ENCODE peak calls at places on chromosomes 6 and 20, in eight cellular contexts. E is tibial nerve, N is H1, A is uterus, R is stomach, F is prostate gland, G is sigmoid colon, V is gastrocnemius medialis. C is an unnamed sample. For H3K4me1, the result is how much of the 10 kb centered on the place peaks cover.

GRCh38 chr6:5469101-5469846 is 208.0 kb downstream of the FARS2 start:
- DNase-seq in N (no peak), E (no peak), V (no peak), A (no peak), R (no peak), F (no peak), G (no peak), C (no peak)

GRCh38 chr6:43228951-43229802 is at the start of gene DNPH1:
- DNase-seq in F (peak), R (peak), V (peak), E (peak), N (peak), A (peak), G (peak), C (peak)

GRCh38 chr6:154754152-154754551 is 20.9 kb downstream of the SCAF8 start:
- DNase-seq in G (no peak), V (no peak), F (no peak), R (no peak), N (no peak), E (no peak), A (no peak), C (no peak)

GRCh38 chr6:116431964-116432595 is 29.1 kb upstream of the CALHM6 start:
- DNase-seq in R (no peak), E (no peak), A (no peak), G (no peak), N (no peak), V (no peak), F (no peak), C (no peak)

GRCh38 chr6:169162968-169163903 is 90.4 kb downstream of the THBS2 start:
- DNase-seq in V (no peak), G (peak), A (no peak), N (no peak), R (no peak), E (peak), F (no peak), C (no peak)

GRCh38 chr6:1610497-1611321 is 994 bp downstream of the FOXC1 start:
- DNase-seq in R (no peak), V (no peak), A (no peak), N (no peak), G (peak), E (no peak), F (no peak), C (peak)

GRCh38 chr20:59933849-59934585 is 580 bp upstream of the SYCP2 start:
- DNase-seq in G (peak), N (peak), E (peak), A (peak), R (peak), V (peak), F (peak), C (peak)

GRCh38 chr6:16766043-16766521 is 4.8 kb upstream of the ATXN1 start:
- DNase-seq in V (no peak), R (no peak), G (no peak), A (no peak), N (no peak), F (no peak), E (no peak), C (no peak)

GRCh38 chr20:25551413-25552210 is 33.7 kb downstream of the NINL start:
- DNase-seq in V (no peak), F (no peak), R (no peak), E (no peak), N (no peak), A (no peak), G (no peak), C (no peak)

GRCh38 chr6:35687658-35688604 is 784 bp downstream of the FKBP5 start:
- DNase-seq in N (peak), F (peak), G (peak), V (peak), E (peak), R (peak), A (peak), C (peak)

DNA sequence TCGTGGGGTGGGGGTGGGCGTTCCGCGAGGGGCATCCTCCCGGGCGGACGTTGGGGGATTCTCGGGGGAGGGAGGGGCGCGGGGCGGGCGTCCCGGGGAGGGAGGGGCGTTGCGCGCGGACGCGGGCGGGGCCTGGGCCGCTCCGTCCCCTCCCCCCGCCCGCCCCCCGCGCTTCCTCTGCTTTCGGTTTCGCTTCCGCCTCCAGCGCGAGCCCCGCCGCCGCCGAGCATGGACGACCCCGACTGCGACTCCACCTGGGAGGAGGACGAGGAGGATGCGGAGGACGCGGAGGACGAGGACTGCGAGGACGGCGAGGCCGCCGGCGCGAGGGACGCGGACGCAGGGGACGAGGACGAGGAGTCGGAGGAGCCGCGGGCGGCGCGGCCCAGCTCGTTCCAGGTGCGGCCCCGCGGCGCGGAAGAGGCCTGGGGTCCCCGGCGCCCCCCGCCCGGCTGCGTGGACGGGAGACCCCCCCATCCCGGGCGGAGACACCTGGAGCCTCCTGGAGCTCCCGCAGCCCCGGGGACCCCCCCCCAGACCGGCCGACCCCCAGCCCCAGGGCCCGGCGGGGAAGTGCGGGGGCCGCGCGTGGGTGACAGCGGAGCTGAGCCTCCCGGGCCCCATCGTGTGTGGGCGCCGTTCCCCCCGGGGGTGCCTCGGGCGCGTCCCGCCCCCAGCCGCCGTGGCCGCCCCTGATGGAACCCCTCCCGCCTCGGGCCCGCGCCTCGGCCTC is at the start of gene OGFR:
- DNase-seq in A (peak), F (peak), E (peak), R (peak), N (peak), G (peak), V (no peak), C (peak)
- TF ChIP-seq POLR2A in A (peak), F (peak), E (peak), R (no peak), N (no peak), G (peak), V (peak), C (peak)

GRCh38 chr6:23175391-23175790 is 606.0 kb downstream of the HDGFL1 start:
- DNase-seq in F (no peak), G (no peak), A (no peak), V (no peak), N (no peak), E (no peak), R (no peak), C (no peak)

GRCh38 chr6:23173231-23173630 is 603.9 kb downstream of the HDGFL1 start:
- DNase-seq in A (no peak), N (no peak), F (no peak), G (no peak), R (no peak), V (no peak), E (no peak), C (no peak)

GRCh38 chr6:23176471-23176870 is 607.1 kb downstream of the HDGFL1 start:
- DNase-seq in R (no peak), E (no peak), N (no peak), F (no peak), V (no peak), A (no peak), G (no peak), C (no peak)

GRCh38 chr6:23176883-23177282 is 607.5 kb downstream of the HDGFL1 start:
- DNase-seq in N (no peak), A (no peak), E (no peak), R (no peak), F (no peak), V (no peak), G (no peak), C (no peak)

DNA sequence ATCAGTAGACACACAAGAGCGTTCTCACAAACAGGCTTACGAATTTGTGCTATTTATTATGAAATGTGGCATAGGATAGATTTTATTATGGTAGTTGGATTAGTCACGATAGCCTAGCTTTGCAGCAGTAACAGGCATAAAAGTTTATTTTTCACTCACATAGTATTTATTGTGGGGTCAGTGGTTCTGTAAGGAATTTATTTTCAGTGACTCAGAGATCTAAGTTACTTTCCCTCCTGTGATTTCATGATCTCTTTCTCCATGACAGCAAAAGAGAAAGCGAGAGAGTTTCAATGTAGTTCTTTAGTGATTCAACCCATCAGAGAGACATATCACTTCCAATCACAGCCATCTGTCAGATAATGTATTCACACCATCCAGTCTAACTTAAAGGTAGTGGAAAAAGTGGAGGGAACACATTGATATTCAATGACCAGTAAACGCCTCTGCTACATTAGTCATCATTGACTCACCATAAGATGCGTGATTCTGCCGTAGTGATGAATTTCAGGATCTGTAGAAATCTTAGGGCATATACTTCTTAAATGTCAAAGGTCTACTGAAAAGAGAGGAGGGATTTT is 605.5 kb downstream of the HDGFL1 start:
- DNase-seq in N (no peak), R (no peak), E (no peak), G (no peak), V (no peak), A (no peak), F (no peak), C (no peak)
- H3K4me1 ChIP-seq in N (under half), R (under half), E (under half), G (under half), V (under half), A (under half), F (under half), C (under half)

DNA sequence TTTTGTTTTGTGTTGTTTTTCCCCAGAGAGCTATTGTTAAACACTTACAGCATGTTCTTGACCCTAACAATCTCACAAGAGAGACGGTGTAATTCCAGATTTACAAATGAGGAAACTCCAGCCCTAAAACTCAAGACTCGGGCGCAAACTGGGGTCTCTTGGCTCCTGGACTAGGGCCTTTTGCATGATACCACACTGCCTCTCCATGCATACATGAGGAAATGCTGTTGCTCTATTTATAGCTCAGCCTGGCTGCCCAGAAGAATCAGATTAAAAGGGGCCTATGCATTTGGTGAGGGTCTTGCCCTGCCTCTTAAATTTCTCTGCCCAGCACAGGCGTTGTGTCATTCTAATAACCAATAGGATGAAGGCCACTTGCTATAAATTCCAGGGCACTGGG is 30.5 kb upstream of the SNRPB2 start:
- DNase-seq in E (no peak), A (no peak), N (no peak), F (no peak), V (no peak), R (no peak), G (no peak), C (no peak)
- TF ChIP-seq CTCF in E (no peak), A (no peak), N (no peak), F (no peak), V (no peak), R (no peak), G (no peak), C (no peak)

GRCh38 chr6:31620586-31621319 is at the start of gene PRRC2A:
- DNase-seq in E (peak), A (peak), R (peak), F (peak), G (peak), V (peak), N (peak), C (no peak)
- TF ChIP-seq POLR2A in E (peak), A (peak), R (no peak), F (peak), G (peak), V (peak), N (peak), C (peak)

DNA sequence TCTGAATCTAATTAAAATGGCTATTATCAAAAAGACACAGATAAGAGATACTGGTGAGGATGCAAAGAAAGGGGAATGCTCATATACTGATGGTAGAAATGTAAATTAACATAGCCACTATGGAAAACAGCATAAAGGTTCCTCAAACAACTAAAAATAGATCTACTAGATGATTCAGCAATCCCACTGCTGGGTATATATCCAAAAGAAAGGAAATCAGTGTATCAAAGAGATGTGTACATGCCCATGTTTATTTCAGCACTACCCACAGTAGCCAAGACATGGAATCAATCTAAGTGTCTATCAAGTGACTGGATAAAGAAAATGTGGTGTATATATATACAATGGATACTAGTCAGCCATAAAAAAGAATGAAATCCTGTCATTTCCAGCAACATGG is 6.0 kb upstream of the BRD2 start:
- DNase-seq in R (no peak), V (no peak), A (no peak), G (no peak), N (no peak), E (no peak), F (no peak), C (no peak)
- H3K4me1 ChIP-seq in R (under half), V (under half), A (under half), G (under half), N (under half), E (under half), F (under half), C (under half)

DNA sequence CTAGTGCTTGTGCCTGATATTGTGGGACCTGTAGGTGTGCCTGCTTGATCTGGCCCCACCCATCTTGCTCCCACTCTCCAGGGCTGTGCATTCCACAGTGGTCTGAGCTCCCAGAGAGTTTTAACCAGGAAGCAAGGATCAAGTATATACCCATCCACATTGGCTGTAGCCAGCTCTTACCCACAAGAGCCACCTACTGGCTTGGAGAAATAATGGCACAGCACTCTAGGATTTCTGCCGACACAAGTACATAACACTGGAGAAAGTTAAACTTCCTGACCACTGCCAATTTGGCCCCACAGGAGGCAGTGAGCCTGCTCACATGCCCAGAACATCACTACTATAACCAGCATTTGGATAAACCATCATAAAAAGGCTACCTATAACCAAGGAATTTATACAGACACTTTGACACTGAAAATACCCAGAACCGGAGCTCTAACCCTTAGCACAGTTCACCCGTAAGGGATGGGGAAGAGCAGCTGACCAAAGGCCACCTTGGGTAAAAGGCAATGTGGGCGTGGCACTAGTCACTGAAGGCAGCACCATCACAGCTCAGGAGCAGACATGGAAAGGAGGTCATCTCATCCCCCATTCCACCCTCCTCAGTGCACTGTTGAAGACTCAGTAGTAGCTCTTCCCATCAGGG is 440.4 kb downstream of the BTBD3 start:
- DNase-seq in E (no peak), G (no peak), F (no peak), V (no peak), R (no peak), A (no peak), N (no peak), C (peak)
- TF ChIP-seq CTCF in E (no peak), G (no peak), F (no peak), V (no peak), R (no peak), A (no peak), N (peak), C (peak)

GRCh38 chr20:13220194-13220856 is 749 bp upstream of the ISM1 start:
- DNase-seq in N (peak), G (peak), R (peak), F (peak), A (peak), E (peak), V (no peak), C (peak)
- TF ChIP-seq POLR2A in N (no peak), G (no peak), R (no peak), F (no peak), A (no peak), E (peak), V (no peak), C (peak)

GRCh38 chr6:89022747-89023289 is 57.7 kb upstream of the PNRC1 start:
- DNase-seq in G (no peak), N (no peak), V (no peak), E (no peak), F (peak), A (no peak), R (no peak), C (no peak)

GRCh38 chr6:89026151-89026550 is 54.4 kb upstream of the PNRC1 start:
- DNase-seq in V (no peak), E (no peak), A (no peak), N (no peak), R (no peak), G (no peak), F (no peak), C (no peak)

GRCh38 chr6:89023591-89024441 is 56.7 kb upstream of the PNRC1 start:
- DNase-seq in R (no peak), V (no peak), F (no peak), A (no peak), G (peak), E (no peak), N (no peak), C (no peak)

GRCh38 chr6:89024456-89024855 is 56.1 kb upstream of the PNRC1 start:
- DNase-seq in F (no peak), A (no peak), R (no peak), E (no peak), V (no peak), G (no peak), N (no peak), C (no peak)

DNA sequence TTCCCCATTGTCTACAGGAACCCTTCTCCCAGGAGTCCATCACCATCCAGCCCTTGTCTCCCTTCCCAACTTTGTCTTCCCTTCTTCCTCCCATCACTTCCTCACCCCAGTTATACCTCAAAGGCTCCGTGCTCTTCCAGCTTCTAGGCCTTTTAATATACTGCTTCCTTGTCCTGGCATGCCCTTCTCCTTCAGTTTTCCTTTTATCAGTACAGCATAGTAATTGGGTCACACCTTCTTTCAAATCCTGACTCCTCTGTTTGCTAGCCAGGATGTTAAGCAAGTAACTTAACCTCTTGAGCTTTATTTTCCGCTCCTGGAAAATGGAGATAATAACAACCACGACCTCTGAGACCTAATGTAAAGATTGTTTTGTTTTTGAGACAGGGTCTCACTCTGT is 54.9 kb upstream of the PNRC1 start:
- DNase-seq in A (no peak), E (no peak), G (no peak), F (no peak), V (no peak), R (no peak), N (no peak), C (no peak)
- H3K4me1 ChIP-seq in A (under half), E (under half), G (under half), F (under half), V (under half), R (under half), N (under half), C (under half)

GRCh38 chr6:27684264-27685211 is 211.6 kb upstream of the ZNF184 start:
- DNase-seq in F (no peak), N (peak), A (no peak), E (no peak), V (no peak), G (no peak), R (no peak), C (no peak)
- TF ChIP-seq CTCF in F (no peak), N (no peak), A (no peak), E (no peak), V (no peak), G (no peak), R (no peak), C (no peak)